ENCODE peak calls at places on chromosomes 13 and 19, in four cellular contexts. P is HepG2, G is GM12878, Q is H1. S is an unnamed sample. For H3K36me3, the result is how much of the 10 kb centered on the place peaks cover.

GRCh38 chr13:106284358-106284757 is 251.1 kb downstream of the EFNB2 start:
- DNase-seq in P (no peak), G (no peak), Q (no peak), S (no peak)

GRCh38 chr13:59144700-59145099 is 1019.0 kb downstream of the DIAPH3 start:
- DNase-seq in P (no peak), G (no peak), Q (no peak), S (no peak)

GRCh38 chr13:113863511-113864302 is at the start of gene GAS6:
- DNase-seq in P (no peak), G (no peak), Q (no peak), S (no peak)

GRCh38 chr19:35120898-35121297 is 5.3 kb downstream of the FXYD3 start:
- DNase-seq in P (no peak), G (no peak), Q (no peak), S (no peak)

GRCh38 chr19:34962945-34963530 is 991 bp downstream of the ZNF792 start:
- DNase-seq in P (no peak), G (no peak), Q (no peak), S (no peak)

GRCh38 chr13:65911546-65912193 is 1318.5 kb downstream of the PCDH9 start:
- DNase-seq in P (no peak), G (no peak), Q (no peak), S (no peak)

GRCh38 chr13:97395437-97396136 is 38.4 kb upstream of the RAP2A start:
- DNase-seq in P (no peak), G (no peak), Q (no peak), S (no peak)

GRCh38 chr19:4811328-4812131 is 20.0 kb downstream of the TICAM1 start:
- DNase-seq in P (peak), G (no peak), Q (no peak), S (peak)

GRCh38 chr19:3450796-3451411 is 29.4 kb downstream of the SMIM24 start:
- DNase-seq in P (peak), G (no peak), Q (no peak), S (no peak)

GRCh38 chr19:55459950-55460657 is 1.3 kb downstream of the ISOC2 start:
- DNase-seq in P (peak), G (no peak), Q (no peak), S (no peak)

GRCh38 chr19:35731779-35732405 is 10.4 kb downstream of the IGFLR1 start:
- DNase-seq in P (no peak), G (no peak), Q (no peak), S (no peak)

GRCh38 chr19:14517446-14517839 is 754 bp downstream of the DNAJB1 start:
- DNase-seq in P (no peak), G (no peak), Q (no peak), S (no peak)

GRCh38 chr19:3129112-3129511 is 6.7 kb upstream of the GNA15 start:
- DNase-seq in P (peak), G (no peak), Q (no peak), S (no peak)

GRCh38 chr13:72504026-72504925 is 223.2 kb downstream of the MZT1 start:
- DNase-seq in P (no peak), G (no peak), Q (no peak), S (no peak)

GRCh38 chr19:32550666-32551065 is 30.3 kb upstream of the PDCD5 start:
- DNase-seq in P (no peak), G (no peak), Q (no peak), S (no peak)

GRCh38 chr13:40993119-40993518 is 26.0 kb downstream of the ELF1 start:
- DNase-seq in P (no peak), G (no peak), Q (no peak), S (no peak)

GRCh38 chr19:35074426-35075201 is 33.1 kb downstream of the HPN start:
- DNase-seq in P (no peak), G (no peak), Q (no peak), S (no peak)

GRCh38 chr13:66519259-66519658 is 710.9 kb downstream of the PCDH9 start:
- DNase-seq in P (no peak), G (no peak), Q (no peak), S (no peak)

GRCh38 chr13:92074658-92075057 is 676.2 kb downstream of the GPC5 start:
- DNase-seq in P (peak), G (no peak), Q (no peak), S (no peak)

GRCh38 chr19:17847538-17848366 is at the start of gene JAK3:
- DNase-seq in P (peak), G (peak), Q (peak), S (no peak)

GRCh38 chr19:52640916-52641315 is 2.8 kb upstream of the ZNF83 start:
- DNase-seq in P (no peak), G (no peak), Q (peak), S (no peak)

GRCh38 chr19:2603320-2603719 is 99.2 kb downstream of the GNG7 start:
- DNase-seq in P (no peak), G (no peak), Q (no peak), S (peak)

GRCh38 chr19:50510700-50511068 is 307 bp downstream of the JOSD2 start:
- DNase-seq in P (no peak), G (no peak), Q (no peak), S (peak)

DNA sequence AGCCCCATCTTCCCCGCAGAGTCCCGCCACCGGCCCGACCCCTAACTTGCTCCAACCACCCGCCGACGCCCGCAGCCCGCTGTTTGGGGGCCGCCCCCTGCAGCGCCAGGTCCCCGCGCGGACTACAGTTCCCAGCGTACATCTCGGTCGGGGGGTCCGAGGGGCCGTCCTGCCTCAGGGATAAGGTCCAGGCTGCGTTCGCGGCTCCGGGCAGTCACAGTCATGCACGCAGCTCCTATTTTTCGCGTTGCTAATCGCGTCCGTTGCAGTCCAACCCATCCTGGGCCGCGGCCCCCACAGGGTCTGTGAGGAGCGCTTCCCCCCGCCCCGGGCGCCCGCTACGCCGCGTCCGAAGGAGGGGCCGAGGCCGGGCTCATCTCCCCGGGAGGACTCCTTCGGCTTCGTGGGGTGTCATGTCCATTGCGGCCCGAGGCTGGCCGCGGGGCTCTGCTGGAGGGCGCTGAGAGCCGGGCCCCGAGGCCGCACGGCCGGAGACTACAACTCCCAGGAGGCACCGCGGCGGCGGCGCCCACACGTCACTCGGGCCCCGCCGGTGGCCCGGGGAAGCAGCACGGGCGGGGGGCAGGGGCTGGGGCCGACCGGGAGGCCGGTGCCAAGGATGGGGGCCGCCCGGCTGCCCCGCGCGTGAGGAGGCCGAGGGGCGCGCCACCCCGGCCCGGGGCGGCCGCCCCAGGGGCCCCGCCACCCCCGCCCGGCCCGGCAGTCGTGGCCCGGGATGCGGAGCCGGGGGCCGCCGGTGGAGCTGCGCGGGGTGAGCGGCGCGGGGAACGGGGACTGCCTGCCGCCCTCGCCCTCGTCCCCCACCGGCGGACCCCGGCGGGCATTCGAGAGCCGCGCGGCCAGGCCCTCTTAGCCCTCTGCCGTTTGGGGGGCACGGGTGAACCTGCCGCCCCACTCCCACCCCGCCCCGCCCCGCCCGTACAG is at the start of gene MAP3K10:
- DNase-seq in P (peak), G (peak), Q (no peak), S (no peak)
- TF ChIP-seq SUZ12 in P (peak), G (no peak), Q (no peak), S (no peak)

GRCh38 chr19:47492137-47492533 is 8.1 kb upstream of the KPTN start:
- DNase-seq in P (no peak), G (no peak), Q (no peak), S (no peak)
- H3K36me3 ChIP-seq in P (under half), G (under half), Q (under half), S (half or more)

DNA sequence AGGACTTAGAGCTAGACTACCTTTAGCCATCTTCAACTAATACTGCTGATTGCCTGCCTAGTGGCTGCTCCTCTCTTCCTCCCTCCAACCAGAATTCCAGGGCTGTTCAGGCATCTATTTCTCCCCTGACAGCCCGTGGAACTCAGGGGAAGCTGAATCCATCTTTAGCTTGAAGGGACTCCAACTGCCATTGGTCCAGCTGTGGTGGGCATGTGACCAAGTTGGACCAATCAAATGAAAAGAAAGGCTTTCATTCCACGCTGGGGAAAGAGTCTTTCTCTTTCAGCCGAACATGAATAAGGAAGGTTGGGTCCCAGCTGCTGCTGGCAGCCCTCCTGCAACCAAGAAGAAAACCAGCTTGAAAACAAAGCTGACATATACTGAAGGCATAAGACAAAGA is 168.5 kb upstream of the OBI1 start:
- DNase-seq in P (no peak), G (no peak), Q (no peak), S (no peak)
- TF ChIP-seq SUZ12 in P (no peak), G (no peak), Q (no peak), S (no peak)

GRCh38 chr19:20351244-20351643 is 184.2 kb downstream of the ZNF486 start:
- DNase-seq in P (no peak), G (no peak), Q (no peak), S (no peak)
- H3K36me3 ChIP-seq in P (under half), G (under half), Q (under half), S (under half)

GRCh38 chr13:46492946-46493345 is 60.0 kb upstream of the LRCH1 start:
- DNase-seq in P (peak), G (no peak), Q (no peak), S (peak)
- TF ChIP-seq SUZ12 in P (no peak), G (no peak), Q (no peak), S (no peak)

DNA sequence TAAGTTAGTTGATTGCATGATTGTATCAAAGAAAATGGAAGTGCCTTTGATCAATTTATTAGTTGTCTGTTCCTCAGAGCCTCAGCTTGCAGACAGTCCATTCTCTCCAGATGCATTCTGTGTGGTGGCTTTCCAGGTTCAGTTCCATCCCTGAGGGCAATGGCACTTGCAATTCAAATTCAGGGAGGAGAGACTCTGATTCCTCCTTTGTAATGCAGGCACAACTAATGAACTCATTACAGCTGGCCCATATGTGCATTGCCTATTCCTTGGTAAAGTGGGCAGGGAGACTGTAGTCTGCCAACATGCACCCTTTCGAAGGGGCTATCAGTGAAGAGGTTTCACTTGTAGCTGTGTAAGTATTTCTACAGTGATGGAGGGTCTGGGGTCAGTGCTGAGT is 401.5 kb downstream of the GPC6 start:
- DNase-seq in P (no peak), G (no peak), Q (no peak), S (peak)
- H3K36me3 ChIP-seq in P (under half), G (under half), Q (under half), S (under half)

S was measured in NT2/D1.